ENCODE peak calls at places on chromosomes 1 and 21, in four cellular contexts. Z, W, D and Y are unnamed samples.
A peak's percentile ranks its signal among the peaks of the same experiment; 100 is the strongest.

GRCh38 chr1:38580591-38580990 is 279.0 kb downstream of the RRAGC start:
- DNase-seq in Z (no peak), W (no peak), D (no peak), Y (no peak)

GRCh38 chr1:15330028-15330427 is 79.7 kb upstream of the EFHD2 start:
- DNase-seq in Z (no peak), W (no peak), D (no peak), Y (no peak)

GRCh38 chr1:109807822-109808680 is 44.3 kb upstream of the EPS8L3 start:
- DNase-seq in Z (no peak), W (no peak), D (no peak), Y (peak; percentile 40)

GRCh38 chr1:1179339-1179982 is 5.8 kb downstream of the TTLL10 start:
- DNase-seq in Z (no peak), W (peak; percentile 42), D (no peak), Y (no peak)

GRCh38 chr1:179921472-179921871 is 33.1 kb upstream of the CEP350 start:
- DNase-seq in Z (no peak), W (no peak), D (no peak), Y (no peak)

GRCh38 chr1:246790833-246791232 is 66.6 kb downstream of the SCCPDH start:
- DNase-seq in Z (no peak), W (no peak), D (no peak), Y (no peak)

GRCh38 chr1:43207229-43207853 is 35.2 kb downstream of the CFAP57 start:
- DNase-seq in Z (no peak), W (no peak), D (no peak), Y (no peak)

GRCh38 chr1:6157132-6157527 is 23.0 kb downstream of the CHD5 start:
- DNase-seq in Z (no peak), W (no peak), D (no peak), Y (no peak)

GRCh38 chr1:170285027-170285426 is 139.3 kb downstream of the NTMT2 start:
- DNase-seq in Z (no peak), W (no peak), D (no peak), Y (no peak)

GRCh38 chr1:212699839-212700596 is at the start of gene BATF3:
- DNase-seq in Z (peak; percentile 25), W (peak; percentile 80), D (peak; percentile 42), Y (peak; percentile 68)

GRCh38 chr1:10225573-10225972 is 15.2 kb downstream of the KIF1B start:
- DNase-seq in Z (no peak), W (no peak), D (no peak), Y (no peak)

GRCh38 chr1:21623411-21623961 is 45.7 kb downstream of the RAP1GAP start:
- DNase-seq in Z (no peak), W (peak; percentile 92), D (peak; percentile 48), Y (no peak)

GRCh38 chr1:214303538-214303937 is 22.6 kb downstream of the SMYD2 start:
- DNase-seq in Z (no peak), W (no peak), D (no peak), Y (no peak)

GRCh38 chr1:178534137-178534868 is 21.4 kb downstream of the TEX35 start:
- DNase-seq in Z (no peak), W (no peak), D (no peak), Y (no peak)

GRCh38 chr1:242890211-242890741 is 364.8 kb downstream of the CEP170 start:
- DNase-seq in Z (peak; percentile 65), W (no peak), D (no peak), Y (no peak)

GRCh38 chr1:40204855-40205254 is 42.9 kb upstream of the TMCO2 start:
- DNase-seq in Z (no peak), W (no peak), D (no peak), Y (no peak)

GRCh38 chr1:78839704-78840277 is 166.7 kb downstream of the ADGRL4 start:
- DNase-seq in Z (peak; percentile 39), W (no peak), D (peak; percentile 25), Y (no peak)

GRCh38 chr1:211650922-211651303 is 24.5 kb downstream of the NEK2 start:
- DNase-seq in Z (no peak), W (no peak), D (no peak), Y (no peak)

GRCh38 chr21:41894511-41894910 is 15.4 kb upstream of the PRDM15 start:
- DNase-seq in Z (no peak), W (no peak), D (no peak), Y (no peak)

GRCh38 chr1:221897312-221897711 is 155.4 kb upstream of the DUSP10 start:
- DNase-seq in Z (no peak), W (no peak), D (no peak), Y (no peak)

GRCh38 chr1:92030701-92031107 is 919 bp downstream of the EPHX4 start:
- DNase-seq in Z (no peak), W (no peak), D (no peak), Y (no peak)

GRCh38 chr1:100927276-100927675 is 31.4 kb downstream of the SLC30A7 start:
- DNase-seq in Z (no peak), W (no peak), D (no peak), Y (no peak)

GRCh38 chr1:51863384-51863783 is 15.1 kb downstream of the NRDC start:
- DNase-seq in Z (no peak), W (no peak), D (no peak), Y (no peak)

GRCh38 chr1:169240449-169241242 is 127.0 kb downstream of the NME7 start:
- DNase-seq in Z (no peak), W (no peak), D (no peak), Y (no peak)

GRCh38 chr1:196205882-196206281 is 402.4 kb downstream of the KCNT2 start:
- DNase-seq in Z (no peak), W (no peak), D (no peak), Y (no peak)

GRCh38 chr1:197731449-197731848 is 43.8 kb downstream of the DENND1B start:
- DNase-seq in Z (no peak), W (no peak), D (no peak), Y (no peak)

GRCh38 chr1:61157420-61157987 is 75.1 kb downstream of the NFIA start:
- DNase-seq in Z (no peak), W (no peak), D (no peak), Y (no peak)

GRCh38 chr1:165737196-165737595 is 31.5 kb downstream of the TMCO1 start:
- DNase-seq in Z (no peak), W (no peak), D (no peak), Y (no peak)

GRCh38 chr1:168199056-168199455 is 20.3 kb downstream of the TIPRL start:
- DNase-seq in Z (no peak), W (no peak), D (no peak), Y (no peak)

GRCh38 chr1:42837742-42838141 is 8.7 kb upstream of the ZNF691 start:
- DNase-seq in Z (no peak), W (no peak), D (no peak), Y (no peak)

GRCh38 chr1:58047265-58047858 is 499.2 kb downstream of the OMA1 start:
- DNase-seq in Z (peak; percentile 49), W (no peak), D (no peak), Y (no peak)

GRCh38 chr21:45309069-45309521 is 21.4 kb upstream of the POFUT2 start:
- DNase-seq in Z (peak; percentile 82), W (peak; percentile 74), D (peak; percentile 65), Y (peak; percentile 40)

GRCh38 chr1:117905019-117905418 is 24.4 kb downstream of the GDAP2 start:
- DNase-seq in Z (no peak), W (no peak), D (no peak), Y (no peak)

GRCh38 chr1:910311-910880 is 13.3 kb upstream of the SAMD11 start:
- DNase-seq in Z (no peak), W (peak; percentile 41), D (peak; percentile 16), Y (peak; percentile 41)

GRCh38 chr1:84377480-84378095 is 20.7 kb upstream of the DNASE2B start:
- DNase-seq in Z (no peak), W (no peak), D (no peak), Y (no peak)

GRCh38 chr1:228062085-228062791 is 20.3 kb upstream of the ARF1 start:
- DNase-seq in Z (no peak), W (no peak), D (no peak), Y (peak; percentile 42)
- H3K27ac ChIP-seq in Z (no peak overlapping the region), W (no peak overlapping the region), D (no peak overlapping the region), Y (no peak overlapping the region)

GRCh38 chr1:17601643-17602382 is 62.3 kb downstream of the ARHGEF10L start:
- DNase-seq in Z (no peak), W (no peak), D (no peak), Y (no peak)
- TF ChIP-seq CTCF in Z (no peak), W (no peak), D (no peak), Y (no peak)

GRCh38 chr1:182291584-182292192 is 99.9 kb downstream of the GLUL start:
- DNase-seq in Z (no peak), W (no peak), D (no peak), Y (no peak)
- H3K27ac ChIP-seq in Z (no peak overlapping the region), W (no peak overlapping the region), D (peak overlapping the region; percentile 42), Y (no peak overlapping the region)

GRCh38 chr1:226201029-226201593 is 14.6 kb upstream of the ACBD3 start:
- DNase-seq in Z (no peak), W (no peak), D (no peak), Y (no peak)
- TF ChIP-seq CTCF in Z (no peak), W (peak; percentile 9), D (no peak), Y (no peak)

GRCh38 chr1:236702995-236703394 is 16.7 kb downstream of the ACTN2 start:
- DNase-seq in Z (no peak), W (no peak), D (no peak), Y (no peak)
- H3K27ac ChIP-seq in Z (no peak overlapping the region), W (no peak overlapping the region), D (no peak overlapping the region), Y (no peak overlapping the region)

GRCh38 chr1:182389619-182390047 is 2.0 kb downstream of the GLUL start:
- DNase-seq in Z (no peak), W (peak; percentile 57), D (peak; percentile 50), Y (no peak)

GRCh38 chr1:182391028-182391361 is 595 bp downstream of the GLUL start:
- DNase-seq in Z (no peak), W (peak; percentile 48), D (no peak), Y (no peak)

GRCh38 chr1:182394055-182394775 is 2.6 kb upstream of the GLUL start:
- DNase-seq in Z (peak; percentile 55), W (no peak), D (no peak), Y (no peak)

GRCh38 chr1:182392045-182393028 is 747 bp upstream of the GLUL start:
- DNase-seq in Z (peak; percentile 48), W (peak; percentile 78), D (peak; percentile 47), Y (no peak)

DNA sequence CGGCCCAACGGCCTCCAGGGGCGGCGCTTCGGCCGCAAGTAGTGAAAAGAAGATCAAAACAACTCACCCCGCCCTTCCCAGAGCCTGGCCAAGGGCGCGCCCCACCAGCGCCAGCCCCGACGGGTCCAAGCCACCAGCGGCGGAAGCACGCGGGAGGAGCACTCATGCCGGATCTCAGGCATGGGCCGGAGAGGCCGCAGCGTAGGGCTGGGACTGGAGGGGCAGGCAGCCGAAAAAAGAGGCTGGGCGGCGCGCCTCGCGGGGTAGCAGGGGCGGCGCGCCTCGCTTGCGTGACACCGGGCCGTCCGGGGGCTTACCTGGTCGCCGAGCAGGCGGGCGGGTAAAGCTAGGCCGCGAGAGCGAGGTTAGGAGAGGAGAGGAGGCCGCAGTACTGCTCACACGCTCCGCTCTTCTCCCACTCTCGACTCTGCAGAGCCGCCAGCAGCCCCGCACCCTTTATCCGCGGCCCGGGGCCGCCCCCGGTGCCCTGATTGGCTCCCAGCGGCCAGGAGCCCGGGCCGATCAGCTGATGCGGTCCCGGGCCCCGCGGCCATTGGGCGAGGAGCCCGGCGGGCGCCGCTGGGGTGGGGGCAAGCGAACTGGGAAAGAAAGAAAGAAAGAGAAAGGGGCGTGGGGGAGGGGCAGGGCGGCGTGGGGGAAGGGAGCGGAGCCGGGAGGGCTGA is at the start of gene GLUL:
- DNase-seq in Z (peak; percentile 97), W (peak; percentile 97), D (peak; percentile 94), Y (peak; percentile 93)
- TF ChIP-seq CTCF in Z (no peak), W (peak; percentile 5), D (no peak), Y (peak; percentile 35)